ENCODE peak calls at places on chromosomes 6 and 20, in four cellular contexts. M is brain microvascular endothelial cell; C is psoas muscle; N is CD4-positive, alpha-beta T cell. V is an unnamed sample.

GRCh38 chr6:72955666-72956065 is 269.6 kb downstream of the KHDC1L start:
- DNase-seq in M (no peak), C (no peak), N (no peak), V (no peak)

GRCh38 chr6:92545861-92546260 is 873.5 kb downstream of the EPHA7 start:
- DNase-seq in M (no peak), N (no peak), C (no peak), V (no peak)

GRCh38 chr20:11958852-11959251 is 41.2 kb downstream of the BTBD3 start:
- DNase-seq in C (no peak), M (no peak), N (no peak), V (no peak)

GRCh38 chr20:38880952-38881735 is 45.1 kb upstream of the FAM83D start:
- DNase-seq in N (no peak), M (no peak), C (no peak), V (no peak)

GRCh38 chr20:1566701-1567100 is 9.2 kb upstream of the SIRPD start:
- DNase-seq in C (no peak), M (no peak), N (no peak), V (no peak)

GRCh38 chr6:114068119-114068518 is 97.2 kb upstream of the HDAC2 start:
- DNase-seq in M (no peak), C (no peak), N (no peak), V (no peak)

GRCh38 chr6:155389130-155389529 is 66.5 kb downstream of the NOX3 start:
- DNase-seq in M (no peak), C (no peak), N (no peak), V (no peak)

GRCh38 chr6:76418657-76419217 is 346.3 kb upstream of the IMPG1 start:
- DNase-seq in N (no peak), C (no peak), M (peak), V (no peak)

GRCh38 chr6:148447521-148448230 is 105.0 kb downstream of the SASH1 start:
- DNase-seq in M (no peak), C (no peak), N (no peak), V (no peak)

GRCh38 chr20:38806855-38807655 is 1.6 kb downstream of the PPP1R16B start:
- DNase-seq in M (no peak), C (no peak), N (peak), V (no peak)

GRCh38 chr6:33628401-33628964 is 7.4 kb downstream of the ITPR3 start:
- DNase-seq in N (no peak), M (no peak), C (no peak), V (no peak)

GRCh38 chr6:17115251-17116089 is 13.6 kb downstream of the STMND1 start:
- DNase-seq in N (no peak), C (no peak), M (peak), V (no peak)

GRCh38 chr6:14305131-14305530 is 187.6 kb downstream of the CD83 start:
- DNase-seq in N (no peak), M (no peak), C (no peak), V (no peak)

GRCh38 chr6:79494841-79495240 is 42.4 kb downstream of the LCA5 start:
- DNase-seq in C (no peak), N (no peak), M (no peak), V (no peak)

GRCh38 chr20:4180355-4180754 is 165.0 kb upstream of the RNF24 start:
- DNase-seq in C (no peak), N (no peak), M (no peak), V (no peak)

GRCh38 chr6:82612475-82612874 is 248.9 kb downstream of the TPBG start:
- DNase-seq in N (no peak), M (no peak), C (no peak), V (no peak)

GRCh38 chr6:46098678-46099077 is 31.1 kb upstream of the ENPP4 start:
- DNase-seq in M (no peak), C (peak), N (no peak), V (no peak)

GRCh38 chr20:21526776-21527175 is 12.9 kb upstream of the NKX2-2 start:
- DNase-seq in N (no peak), M (no peak), C (no peak), V (no peak)

GRCh38 chr20:23920936-23921335 is 41.4 kb upstream of the CST5 start:
- DNase-seq in N (no peak), M (no peak), C (no peak), V (no peak)

GRCh38 chr6:163438940-163439335 is 24.4 kb downstream of the QKI start:
- DNase-seq in C (peak), N (peak), M (no peak), V (peak)

GRCh38 chr20:25220021-25220730 is 24.7 kb downstream of the ENTPD6 start:
- DNase-seq in N (no peak), C (no peak), M (no peak), V (no peak)

GRCh38 chr20:30168025-30168799 is 1089.3 kb upstream of the DEFB115 start:
- DNase-seq in N (peak), C (no peak), M (no peak), V (no peak)

GRCh38 chr6:700490-700889 is 7.6 kb upstream of the EXOC2 start:
- DNase-seq in N (no peak), C (no peak), M (no peak), V (no peak)

GRCh38 chr6:701696-702479 is 8.9 kb upstream of the EXOC2 start:
- DNase-seq in C (no peak), N (no peak), M (no peak), V (no peak)

GRCh38 chr6:703562-703961 is 10.6 kb upstream of the EXOC2 start:
- DNase-seq in N (no peak), C (no peak), M (no peak), V (no peak)

GRCh38 chr6:701215-701614 is 8.3 kb upstream of the EXOC2 start:
- DNase-seq in M (no peak), C (no peak), N (no peak), V (no peak)

DNA sequence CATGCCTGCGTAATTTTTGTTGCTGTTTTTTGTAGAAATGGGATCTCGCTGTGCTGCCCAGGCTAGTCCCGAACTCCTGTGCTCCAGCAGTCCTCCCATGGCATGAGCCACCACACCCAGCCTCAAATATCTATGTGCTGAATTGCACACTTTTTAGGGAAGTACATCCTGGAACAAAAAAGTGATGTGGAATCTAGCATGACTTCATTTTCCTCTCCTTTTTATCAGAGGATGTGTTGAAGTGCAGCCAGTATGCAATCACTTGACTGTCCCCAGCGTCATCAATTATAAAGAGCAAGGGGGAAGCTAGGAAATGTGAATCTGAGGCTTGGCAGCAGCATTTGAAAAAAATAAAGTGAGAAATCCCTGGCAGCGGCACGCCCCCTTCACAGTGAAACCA is 6.4 kb upstream of the EXOC2 start:
- DNase-seq in C (no peak), M (no peak), N (no peak), V (no peak)
- TF ChIP-seq CTCF in C (no peak), M (no peak), N (no peak), V (no peak)

DNA sequence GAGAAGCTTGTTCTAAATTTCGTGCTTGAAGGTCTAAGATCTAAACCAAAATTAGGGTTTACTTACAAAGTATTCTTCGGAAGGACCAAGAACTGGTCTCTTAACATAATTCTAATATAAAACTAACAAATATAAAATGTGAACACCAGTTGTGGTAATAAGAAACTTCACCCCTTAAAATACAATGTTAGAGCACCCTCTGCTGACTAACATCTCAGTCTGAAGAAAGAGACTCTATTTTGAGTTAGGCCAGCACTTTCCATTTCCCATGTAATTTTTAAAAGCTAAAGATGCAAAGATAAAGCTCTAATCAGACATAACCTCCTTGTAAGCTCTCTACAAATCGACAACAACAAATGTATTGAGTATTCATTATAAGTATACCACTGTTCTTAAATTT is 24.6 kb downstream of the ATG5 start:
- DNase-seq in C (no peak), M (no peak), N (no peak), V (no peak)
- TF ChIP-seq CTCF in C (peak), M (peak), N (peak), V (no peak)

GRCh38 chr6:152721956-152722355 is 24.3 kb downstream of the MYCT1 start:
- DNase-seq in M (no peak), C (no peak), N (no peak), V (no peak)

GRCh38 chr6:152720964-152721363 is 23.3 kb downstream of the MYCT1 start:
- DNase-seq in C (no peak), M (no peak), N (no peak), V (no peak)

DNA sequence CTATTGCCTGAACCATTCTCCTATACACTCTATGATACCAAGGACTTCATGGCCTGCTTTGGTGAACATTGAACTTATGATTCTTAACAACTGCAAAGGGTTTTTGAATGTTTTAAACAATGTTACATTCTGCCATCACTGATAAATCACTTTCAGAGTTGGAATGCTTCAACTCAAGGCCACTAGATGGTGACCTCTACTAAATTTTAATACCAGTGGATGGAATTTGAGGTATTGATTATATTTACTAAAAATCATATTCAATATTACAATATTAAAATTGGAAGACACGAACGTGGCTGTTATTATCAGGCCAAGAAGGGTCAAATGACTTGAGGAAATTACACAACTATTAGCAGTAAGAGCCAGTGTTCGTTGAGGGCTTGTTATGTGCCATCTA is 18.6 kb downstream of the MYCT1 start:
- DNase-seq in M (no peak), C (no peak), N (no peak), V (no peak)
- TF ChIP-seq CTCF in M (no peak), C (no peak), N (no peak), V (no peak)

GRCh38 chr6:8063762-8064637 is at the start of gene BLOC1S5:
- DNase-seq in C (peak), M (peak), N (peak), V (peak)
- TF ChIP-seq CTCF in C (no peak), M (no peak), N (no peak), V (no peak)

V was measured in omental fat pad.